ENCODE peak calls at places on chromosomes 13 and 19, in five cellular contexts. One of them, this sample, is unnamed.

GRCh38 chr19:41649827-41650226 is 23.0 kb upstream of the CEACAM4 start:
- DNase-seq in progenitor cell of endocrine pancreas: no peak
- DNase-seq in neural progenitor cell: no peak
- DNase-seq in AG04449: no peak
- DNase-seq in choroid plexus epithelial cell: no peak
- DNase-seq in this sample: no peak

GRCh38 chr19:4972509-4973230 is 3.8 kb downstream of the KDM4B start:
- DNase-seq in choroid plexus epithelial cell: peak
- DNase-seq in AG04449: no peak
- DNase-seq in progenitor cell of endocrine pancreas: no peak
- DNase-seq in neural progenitor cell: no peak
- DNase-seq in this sample: no peak

GRCh38 chr19:38736036-38736412 is 8.2 kb downstream of the CAPN12 start:
- DNase-seq in progenitor cell of endocrine pancreas: no peak
- DNase-seq in choroid plexus epithelial cell: no peak
- DNase-seq in neural progenitor cell: peak
- DNase-seq in AG04449: no peak
- DNase-seq in this sample: no peak

GRCh38 chr13:30734434-30734833 is 909 bp upstream of the ALOX5AP start:
- DNase-seq in choroid plexus epithelial cell: peak
- DNase-seq in neural progenitor cell: no peak
- DNase-seq in progenitor cell of endocrine pancreas: no peak
- DNase-seq in AG04449: no peak
- DNase-seq in this sample: peak

GRCh38 chr13:20525601-20526544 is at the start of gene CRYL1:
- DNase-seq in AG04449: peak
- DNase-seq in choroid plexus epithelial cell: peak
- DNase-seq in neural progenitor cell: peak
- DNase-seq in progenitor cell of endocrine pancreas: peak
- DNase-seq in this sample: no peak

GRCh38 chr19:46288896-46289588 is 7.8 kb upstream of the HIF3A start:
- DNase-seq in AG04449: no peak
- DNase-seq in neural progenitor cell: no peak
- DNase-seq in progenitor cell of endocrine pancreas: no peak
- DNase-seq in choroid plexus epithelial cell: peak
- DNase-seq in this sample: no peak

GRCh38 chr19:57280913-57281425 is 684 bp downstream of the ZNF460 start:
- DNase-seq in choroid plexus epithelial cell: peak
- DNase-seq in neural progenitor cell: no peak
- DNase-seq in AG04449: no peak
- DNase-seq in progenitor cell of endocrine pancreas: no peak
- DNase-seq in this sample: no peak

GRCh38 chr19:34677386-34678084 is at the start of gene ZNF302:
- DNase-seq in AG04449: peak
- DNase-seq in choroid plexus epithelial cell: peak
- DNase-seq in progenitor cell of endocrine pancreas: peak
- DNase-seq in neural progenitor cell: peak
- DNase-seq in this sample: peak

GRCh38 chr13:110563463-110563774 is 1.9 kb upstream of the RAB20 start:
- DNase-seq in AG04449: no peak
- DNase-seq in progenitor cell of endocrine pancreas: no peak
- DNase-seq in neural progenitor cell: no peak
- DNase-seq in choroid plexus epithelial cell: no peak
- DNase-seq in this sample: no peak

GRCh38 chr13:70310720-70311119 is 202.5 kb upstream of the KLHL1 start:
- DNase-seq in progenitor cell of endocrine pancreas: no peak
- DNase-seq in neural progenitor cell: peak
- DNase-seq in AG04449: no peak
- DNase-seq in choroid plexus epithelial cell: peak
- DNase-seq in this sample: peak

GRCh38 chr13:28370448-28370847 is 124.5 kb downstream of the FLT1 start:
- DNase-seq in AG04449: no peak
- DNase-seq in choroid plexus epithelial cell: no peak
- DNase-seq in neural progenitor cell: no peak
- DNase-seq in progenitor cell of endocrine pancreas: no peak
- DNase-seq in this sample: no peak

GRCh38 chr19:49057636-49058234 is at the start of gene CGB7:
- DNase-seq in AG04449: no peak
- DNase-seq in choroid plexus epithelial cell: peak
- DNase-seq in neural progenitor cell: peak
- DNase-seq in progenitor cell of endocrine pancreas: peak
- DNase-seq in this sample: no peak

GRCh38 chr19:48780684-48781391 is 25.5 kb downstream of the FGF21 start:
- DNase-seq in neural progenitor cell: no peak
- DNase-seq in progenitor cell of endocrine pancreas: no peak
- DNase-seq in choroid plexus epithelial cell: peak
- DNase-seq in AG04449: no peak
- DNase-seq in this sample: peak

GRCh38 chr13:26473571-26474230 is 83.8 kb upstream of the WASF3 start:
- DNase-seq in progenitor cell of endocrine pancreas: no peak
- DNase-seq in neural progenitor cell: no peak
- DNase-seq in choroid plexus epithelial cell: no peak
- DNase-seq in AG04449: no peak
- DNase-seq in this sample: no peak

GRCh38 chr13:100394005-100394695 is 194.4 kb downstream of the GGACT start:
- DNase-seq in choroid plexus epithelial cell: peak
- DNase-seq in progenitor cell of endocrine pancreas: no peak
- DNase-seq in AG04449: peak
- DNase-seq in neural progenitor cell: no peak
- DNase-seq in this sample: no peak

GRCh38 chr13:83221256-83221655 is 661.0 kb downstream of the SLITRK1 start:
- DNase-seq in neural progenitor cell: no peak
- DNase-seq in choroid plexus epithelial cell: no peak
- DNase-seq in progenitor cell of endocrine pancreas: no peak
- DNase-seq in AG04449: no peak
- DNase-seq in this sample: no peak

GRCh38 chr19:49664171-49665070 is 1.2 kb downstream of the IRF3 start:
- DNase-seq in neural progenitor cell: peak
- DNase-seq in AG04449: no peak
- DNase-seq in choroid plexus epithelial cell: peak
- DNase-seq in progenitor cell of endocrine pancreas: peak
- DNase-seq in this sample: no peak

GRCh38 chr13:39263033-39263432 is 224.8 kb downstream of the NHLRC3 start:
- DNase-seq in neural progenitor cell: peak
- DNase-seq in choroid plexus epithelial cell: peak
- DNase-seq in progenitor cell of endocrine pancreas: peak
- DNase-seq in AG04449: no peak
- DNase-seq in this sample: no peak

GRCh38 chr13:109764474-109765292 is 21.7 kb downstream of the IRS2 start:
- DNase-seq in choroid plexus epithelial cell: no peak
- DNase-seq in AG04449: no peak
- DNase-seq in neural progenitor cell: peak
- DNase-seq in progenitor cell of endocrine pancreas: no peak
- DNase-seq in this sample: no peak

GRCh38 chr13:48730971-48731658 is 77.4 kb downstream of the CYSLTR2 start:
- DNase-seq in AG04449: no peak
- DNase-seq in progenitor cell of endocrine pancreas: no peak
- DNase-seq in choroid plexus epithelial cell: peak
- DNase-seq in neural progenitor cell: peak
- DNase-seq in this sample: peak

GRCh38 chr13:86409466-86410241 is 610.4 kb upstream of the SLITRK6 start:
- DNase-seq in AG04449: no peak
- DNase-seq in progenitor cell of endocrine pancreas: no peak
- DNase-seq in neural progenitor cell: no peak
- DNase-seq in choroid plexus epithelial cell: no peak
- DNase-seq in this sample: no peak

GRCh38 chr13:37403776-37404497 is 194.6 kb downstream of the POSTN start:
- DNase-seq in progenitor cell of endocrine pancreas: no peak
- DNase-seq in neural progenitor cell: no peak
- DNase-seq in AG04449: peak
- DNase-seq in choroid plexus epithelial cell: peak
- DNase-seq in this sample: no peak

GRCh38 chr13:54194233-54195024 is 1165.8 kb downstream of the OLFM4 start:
- DNase-seq in neural progenitor cell: no peak
- DNase-seq in choroid plexus epithelial cell: no peak
- DNase-seq in AG04449: no peak
- DNase-seq in progenitor cell of endocrine pancreas: no peak
- DNase-seq in this sample: no peak

GRCh38 chr13:51524846-51525566 is 59.3 kb upstream of the WDFY2 start:
- DNase-seq in AG04449: no peak
- DNase-seq in neural progenitor cell: no peak
- DNase-seq in progenitor cell of endocrine pancreas: no peak
- DNase-seq in choroid plexus epithelial cell: peak
- DNase-seq in this sample: no peak

GRCh38 chr13:40345149-40345514 is 321.3 kb downstream of the FOXO1 start:
- DNase-seq in neural progenitor cell: no peak
- DNase-seq in choroid plexus epithelial cell: no peak
- DNase-seq in progenitor cell of endocrine pancreas: no peak
- DNase-seq in AG04449: no peak
- DNase-seq in this sample: no peak

GRCh38 chr13:111876506-111876905 is 190.4 kb upstream of the SOX1 start:
- DNase-seq in AG04449: no peak
- DNase-seq in progenitor cell of endocrine pancreas: no peak
- DNase-seq in choroid plexus epithelial cell: no peak
- DNase-seq in neural progenitor cell: no peak
- DNase-seq in this sample: no peak

GRCh38 chr13:97067342-97067895 is 73.1 kb upstream of the OXGR1 start:
- DNase-seq in AG04449: no peak
- DNase-seq in progenitor cell of endocrine pancreas: no peak
- DNase-seq in choroid plexus epithelial cell: peak
- DNase-seq in neural progenitor cell: no peak
- DNase-seq in this sample: no peak

GRCh38 chr13:52158629-52159158 is 703 bp downstream of the NEK3 start:
- DNase-seq in choroid plexus epithelial cell: peak
- DNase-seq in neural progenitor cell: no peak
- DNase-seq in AG04449: no peak
- DNase-seq in progenitor cell of endocrine pancreas: no peak
- DNase-seq in this sample: no peak

GRCh38 chr19:1079566-1080111 is 12.7 kb downstream of the ARHGAP45 start:
- DNase-seq in AG04449: no peak
- DNase-seq in neural progenitor cell: no peak
- DNase-seq in choroid plexus epithelial cell: no peak
- DNase-seq in progenitor cell of endocrine pancreas: no peak
- DNase-seq in this sample: no peak
- TF ChIP-seq CTCF in AG04449: no peak
- TF ChIP-seq CTCF in neural progenitor cell: no peak
- TF ChIP-seq CTCF in choroid plexus epithelial cell: no peak
- TF ChIP-seq CTCF in progenitor cell of endocrine pancreas: no peak
- TF ChIP-seq CTCF in this sample: no peak

GRCh38 chr19:44741841-44742352 is 6.6 kb upstream of the BCL3 start:
- DNase-seq in progenitor cell of endocrine pancreas: no peak
- DNase-seq in choroid plexus epithelial cell: peak
- DNase-seq in neural progenitor cell: peak
- DNase-seq in AG04449: peak
- DNase-seq in this sample: peak

GRCh38 chr19:44741258-44741731 is 7.2 kb upstream of the BCL3 start:
- DNase-seq in choroid plexus epithelial cell: no peak
- DNase-seq in AG04449: no peak
- DNase-seq in neural progenitor cell: no peak
- DNase-seq in progenitor cell of endocrine pancreas: no peak
- DNase-seq in this sample: no peak

GRCh38 chr19:44738161-44738535 is 10.4 kb upstream of the BCL3 start:
- DNase-seq in neural progenitor cell: no peak
- DNase-seq in choroid plexus epithelial cell: no peak
- DNase-seq in progenitor cell of endocrine pancreas: no peak
- DNase-seq in AG04449: no peak
- DNase-seq in this sample: no peak

GRCh38 chr19:44738603-44739585 is 9.6 kb upstream of the BCL3 start:
- DNase-seq in choroid plexus epithelial cell: no peak
- DNase-seq in neural progenitor cell: no peak
- DNase-seq in progenitor cell of endocrine pancreas: no peak
- DNase-seq in AG04449: no peak
- DNase-seq in this sample: no peak

GRCh38 chr19:44740351-44740824 is 8.1 kb upstream of the BCL3 start:
- DNase-seq in neural progenitor cell: no peak
- DNase-seq in AG04449: no peak
- DNase-seq in progenitor cell of endocrine pancreas: no peak
- DNase-seq in choroid plexus epithelial cell: no peak
- DNase-seq in this sample: no peak
- TF ChIP-seq CTCF in neural progenitor cell: no peak
- TF ChIP-seq CTCF in AG04449: peak
- TF ChIP-seq CTCF in progenitor cell of endocrine pancreas: peak
- TF ChIP-seq CTCF in choroid plexus epithelial cell: peak
- TF ChIP-seq CTCF in this sample: peak

DNA sequence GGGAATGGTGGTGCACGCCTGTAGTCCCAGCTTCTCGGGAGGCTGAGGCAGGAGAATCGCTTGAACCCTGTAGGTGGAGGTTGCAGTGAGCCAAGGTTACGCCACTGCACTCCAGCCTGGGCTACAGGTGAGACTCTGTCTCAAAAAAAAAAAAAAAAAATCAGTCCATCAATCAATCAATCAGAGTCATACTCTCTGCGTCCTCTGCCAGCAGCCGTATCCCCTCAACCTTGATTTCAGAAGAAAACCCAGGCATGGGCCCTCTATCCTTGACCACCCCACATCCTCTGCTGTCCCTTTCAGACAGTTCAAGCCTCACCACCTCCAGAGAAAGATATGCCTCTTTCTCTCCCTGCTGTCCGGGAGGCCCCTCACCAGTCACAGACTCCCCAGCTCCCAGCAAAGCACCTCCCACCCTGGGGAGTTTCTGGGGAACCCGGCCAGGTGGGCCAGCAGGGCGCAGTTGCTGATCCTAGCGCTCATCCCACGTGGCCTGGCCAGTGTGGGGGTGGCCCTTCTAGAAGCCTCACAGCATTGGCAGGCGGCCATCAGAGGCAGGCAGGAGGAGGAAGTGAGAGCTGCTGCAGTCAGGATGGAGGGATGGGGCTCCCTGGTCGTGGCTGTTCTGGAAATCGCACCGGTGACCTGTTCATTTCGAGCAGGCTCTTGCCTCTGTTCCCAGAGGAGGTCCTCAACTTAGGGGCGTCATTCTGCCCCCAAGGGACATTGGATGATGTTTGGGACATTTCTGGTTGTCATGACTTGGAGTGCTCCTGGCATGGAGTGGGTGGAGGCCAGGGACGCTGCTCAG is 10.2 kb upstream of the JSRP1 start:
- DNase-seq in choroid plexus epithelial cell: peak
- DNase-seq in AG04449: no peak
- DNase-seq in neural progenitor cell: no peak
- DNase-seq in progenitor cell of endocrine pancreas: no peak
- DNase-seq in this sample: no peak
- TF ChIP-seq CTCF in choroid plexus epithelial cell: no peak
- TF ChIP-seq CTCF in AG04449: no peak
- TF ChIP-seq CTCF in neural progenitor cell: no peak
- TF ChIP-seq CTCF in progenitor cell of endocrine pancreas: no peak
- TF ChIP-seq CTCF in this sample: no peak

GRCh38 chr13:104099750-104100149 is 1033.5 kb upstream of the SLC10A2 start:
- DNase-seq in progenitor cell of endocrine pancreas: no peak
- DNase-seq in neural progenitor cell: no peak
- DNase-seq in AG04449: no peak
- DNase-seq in choroid plexus epithelial cell: no peak
- DNase-seq in this sample: no peak
- TF ChIP-seq CTCF in progenitor cell of endocrine pancreas: no peak
- TF ChIP-seq CTCF in neural progenitor cell: no peak
- TF ChIP-seq CTCF in AG04449: no peak
- TF ChIP-seq CTCF in choroid plexus epithelial cell: no peak
- TF ChIP-seq CTCF in this sample: no peak